ENCODE peak calls at places on chromosomes 12 and 14, in five cellular contexts. M is left ventricle myocardium inferior; H is stimulated activated CD4-positive, alpha-beta T cell treated with anti-CD3 and anti-CD28 coated beads, Interleukin-2, amount 100 ng/mL, for 48 hours; Q is NCI-H510A treated with DMSO at 0.1 percent for 48 hours; J is RWPE1. G is an unnamed sample.

GRCh38 chr14:62001988-62002387 is 239.8 kb downstream of the SNAPC1 start:
- DNase-seq in J (no peak), Q (no peak), H (no peak), M (no peak), G (no peak)

GRCh38 chr12:57893460-57894353 is 47.2 kb upstream of the CTDSP2 start:
- DNase-seq in J (no peak), M (peak), H (no peak), Q (peak), G (peak)

GRCh38 chr12:28217805-28218204 is 27.5 kb downstream of the CCDC91 start:
- DNase-seq in J (no peak), Q (no peak), M (no peak), H (no peak), G (no peak)

GRCh38 chr14:58315606-58316005 is 17.3 kb downstream of the ARID4A start:
- DNase-seq in Q (no peak), M (no peak), H (no peak), J (peak), G (no peak)

GRCh38 chr14:61326847-61327246 is 5.5 kb downstream of the PRKCH start:
- DNase-seq in Q (no peak), H (no peak), M (peak), J (no peak), G (peak)

GRCh38 chr12:92080390-92081285 is 65.0 kb downstream of the BTG1 start:
- DNase-seq in Q (peak), J (peak), H (no peak), M (no peak), G (no peak)

GRCh38 chr14:82011460-82011859 is 477.8 kb upstream of the SEL1L start:
- DNase-seq in J (no peak), Q (no peak), H (no peak), M (no peak), G (no peak)

GRCh38 chr14:100725587-100726387 is 905 bp upstream of the DLK1 start:
- DNase-seq in J (no peak), M (no peak), Q (no peak), H (no peak), G (peak)

GRCh38 chr14:104570869-104571635 is 8.5 kb upstream of the C14orf180 start:
- DNase-seq in M (no peak), J (no peak), Q (no peak), H (no peak), G (no peak)

GRCh38 chr12:13851828-13852227 is 129.6 kb downstream of the GRIN2B start:
- DNase-seq in Q (no peak), M (no peak), H (no peak), J (no peak), G (no peak)

GRCh38 chr14:38391334-38391733 is 135.4 kb upstream of the CLEC14A start:
- DNase-seq in Q (no peak), J (no peak), H (no peak), M (no peak), G (no peak)

GRCh38 chr14:89845346-89845745 is 109.2 kb downstream of the EFCAB11 start:
- DNase-seq in H (no peak), Q (no peak), J (no peak), M (no peak), G (no peak)

GRCh38 chr12:108091351-108091750 is 37.7 kb upstream of the WSCD2 start:
- DNase-seq in H (no peak), Q (no peak), J (no peak), M (no peak), G (no peak)

GRCh38 chr14:91149462-91149861 is 35.6 kb downstream of the DGLUCY start:
- DNase-seq in J (peak), Q (no peak), H (no peak), M (no peak), G (no peak)

GRCh38 chr12:27179399-27180214 is 64.5 kb upstream of the STK38L start:
- DNase-seq in M (no peak), J (peak), Q (no peak), H (peak), G (no peak)

GRCh38 chr14:100263141-100263540 is 24.2 kb downstream of the YY1 start:
- DNase-seq in J (no peak), Q (no peak), H (no peak), M (no peak), G (no peak)

GRCh38 chr12:100987552-100988277 is 193.1 kb downstream of the ANO4 start:
- DNase-seq in Q (peak), J (peak), H (no peak), M (no peak), G (no peak)

GRCh38 chr14:22794533-22794932 is 20.7 kb downstream of the SLC7A7 start:
- DNase-seq in M (no peak), J (no peak), Q (no peak), H (no peak), G (no peak)

GRCh38 chr14:31043379-31043778 is 17.2 kb upstream of the STRN3 start:
- DNase-seq in M (no peak), H (no peak), J (no peak), Q (no peak), G (no peak)

GRCh38 chr14:102258136-102258535 is 46.8 kb downstream of the MOK start:
- DNase-seq in J (no peak), Q (no peak), H (no peak), M (no peak), G (no peak)

GRCh38 chr12:56258068-56258819 is at the start of gene ANKRD52:
- DNase-seq in H (peak), J (peak), M (peak), Q (peak), G (peak)

GRCh38 chr14:63795532-63795931 is 57.3 kb upstream of the SYNE2 start:
- DNase-seq in H (no peak), J (no peak), M (no peak), Q (no peak), G (no peak)

GRCh38 chr12:50387487-50387886 is 8.9 kb downstream of the FAM186A start:
- DNase-seq in J (no peak), Q (peak), H (no peak), M (no peak), G (no peak)

GRCh38 chr14:69345402-69345801 is 52.7 kb downstream of the ERH start:
- DNase-seq in J (no peak), Q (no peak), M (no peak), H (no peak), G (no peak)

G was measured in left ventricle myocardium superior.